ENCODE peak calls at places on chromosomes 3 and 15, in nine cellular contexts. One of them, this sample, is unnamed.

GRCh38 chr3:64650096-64650622 is 37.6 kb downstream of the ADAMTS9 start:
- DNase-seq in HepG2: no peak
- DNase-seq in GM06990: no peak
- DNase-seq in brain microvascular endothelial cell: no peak
- DNase-seq in activated CD8-positive, alpha-beta T cell treated with anti-CD3 and anti-CD28 coated beads for 36 hours: no peak
- DNase-seq in Caco-2: no peak
- DNase-seq in glutamatergic neuron: no peak
- DNase-seq in Peyer's patch: no peak
- DNase-seq in NB4: no peak
- DNase-seq in this sample: no peak

GRCh38 chr3:78632925-78633324 is 1134.9 kb downstream of the ROBO1 start:
- DNase-seq in HepG2: no peak
- DNase-seq in GM06990: no peak
- DNase-seq in brain microvascular endothelial cell: no peak
- DNase-seq in activated CD8-positive, alpha-beta T cell treated with anti-CD3 and anti-CD28 coated beads for 36 hours: no peak
- DNase-seq in Caco-2: no peak
- DNase-seq in glutamatergic neuron: no peak
- DNase-seq in Peyer's patch: no peak
- DNase-seq in NB4: no peak
- DNase-seq in this sample: no peak

GRCh38 chr3:41050149-41050548 is 149.2 kb upstream of the CTNNB1 start:
- DNase-seq in HepG2: no peak
- DNase-seq in GM06990: no peak
- DNase-seq in brain microvascular endothelial cell: no peak
- DNase-seq in activated CD8-positive, alpha-beta T cell treated with anti-CD3 and anti-CD28 coated beads for 36 hours: no peak
- DNase-seq in Caco-2: no peak
- DNase-seq in glutamatergic neuron: no peak
- DNase-seq in Peyer's patch: no peak
- DNase-seq in NB4: no peak
- DNase-seq in this sample: no peak

GRCh38 chr3:127286571-127287140 is 1.2 kb downstream of the PRR20G start:
- DNase-seq in HepG2: no peak
- DNase-seq in GM06990: no peak
- DNase-seq in brain microvascular endothelial cell: peak; percentile 12
- DNase-seq in activated CD8-positive, alpha-beta T cell treated with anti-CD3 and anti-CD28 coated beads for 36 hours: no peak
- DNase-seq in Caco-2: no peak
- DNase-seq in glutamatergic neuron: no peak
- DNase-seq in Peyer's patch: no peak
- DNase-seq in NB4: no peak
- DNase-seq in this sample: no peak

GRCh38 chr3:113439576-113439975 is 1.7 kb downstream of the CFAP44 start:
- DNase-seq in HepG2: no peak
- DNase-seq in GM06990: no peak
- DNase-seq in brain microvascular endothelial cell: no peak
- DNase-seq in activated CD8-positive, alpha-beta T cell treated with anti-CD3 and anti-CD28 coated beads for 36 hours: no peak
- DNase-seq in Caco-2: no peak
- DNase-seq in glutamatergic neuron: no peak
- DNase-seq in Peyer's patch: no peak
- DNase-seq in NB4: no peak
- DNase-seq in this sample: no peak

GRCh38 chr3:159451067-159451466 is 537.6 kb upstream of the IL12A start:
- DNase-seq in HepG2: peak; percentile 1
- DNase-seq in GM06990: no peak
- DNase-seq in brain microvascular endothelial cell: no peak
- DNase-seq in activated CD8-positive, alpha-beta T cell treated with anti-CD3 and anti-CD28 coated beads for 36 hours: no peak
- DNase-seq in Caco-2: no peak
- DNase-seq in glutamatergic neuron: no peak
- DNase-seq in Peyer's patch: no peak
- DNase-seq in NB4: no peak
- DNase-seq in this sample: no peak

GRCh38 chr3:27429909-27430308 is 54.3 kb downstream of the SLC4A7 start:
- DNase-seq in HepG2: no peak
- DNase-seq in GM06990: no peak
- DNase-seq in brain microvascular endothelial cell: no peak
- DNase-seq in activated CD8-positive, alpha-beta T cell treated with anti-CD3 and anti-CD28 coated beads for 36 hours: no peak
- DNase-seq in Caco-2: no peak
- DNase-seq in glutamatergic neuron: no peak
- DNase-seq in Peyer's patch: no peak
- DNase-seq in NB4: no peak
- DNase-seq in this sample: no peak

GRCh38 chr3:10570196-10570946 is 65.0 kb upstream of the ATP2B2 start:
- DNase-seq in HepG2: no peak
- DNase-seq in GM06990: no peak
- DNase-seq in brain microvascular endothelial cell: no peak
- DNase-seq in activated CD8-positive, alpha-beta T cell treated with anti-CD3 and anti-CD28 coated beads for 36 hours: no peak
- DNase-seq in Caco-2: no peak
- DNase-seq in glutamatergic neuron: no peak
- DNase-seq in Peyer's patch: no peak
- DNase-seq in NB4: no peak
- DNase-seq in this sample: no peak

GRCh38 chr3:114697441-114697840 is 403.6 kb downstream of the TIGIT start:
- DNase-seq in HepG2: peak; percentile 30
- DNase-seq in GM06990: no peak
- DNase-seq in brain microvascular endothelial cell: no peak
- DNase-seq in activated CD8-positive, alpha-beta T cell treated with anti-CD3 and anti-CD28 coated beads for 36 hours: no peak
- DNase-seq in Caco-2: no peak
- DNase-seq in glutamatergic neuron: no peak
- DNase-seq in Peyer's patch: no peak
- DNase-seq in NB4: peak; percentile 30
- DNase-seq in this sample: no peak

GRCh38 chr15:70879386-70879785 is 12.8 kb downstream of the THAP10 start:
- DNase-seq in HepG2: no peak
- DNase-seq in GM06990: no peak
- DNase-seq in brain microvascular endothelial cell: no peak
- DNase-seq in activated CD8-positive, alpha-beta T cell treated with anti-CD3 and anti-CD28 coated beads for 36 hours: no peak
- DNase-seq in Caco-2: no peak
- DNase-seq in glutamatergic neuron: no peak
- DNase-seq in Peyer's patch: no peak
- DNase-seq in NB4: peak; percentile 21
- DNase-seq in this sample: no peak

GRCh38 chr3:123066599-123066895 is 278 bp upstream of the PDIA5 start:
- DNase-seq in HepG2: no peak
- DNase-seq in GM06990: no peak
- DNase-seq in brain microvascular endothelial cell: no peak
- DNase-seq in activated CD8-positive, alpha-beta T cell treated with anti-CD3 and anti-CD28 coated beads for 36 hours: no peak
- DNase-seq in Caco-2: no peak
- DNase-seq in glutamatergic neuron: no peak
- DNase-seq in Peyer's patch: no peak
- DNase-seq in NB4: no peak
- DNase-seq in this sample: no peak

GRCh38 chr3:133572158-133573053 is 1.1 kb upstream of the CDV3 start:
- DNase-seq in HepG2: no peak
- DNase-seq in GM06990: peak; percentile 70
- DNase-seq in brain microvascular endothelial cell: no peak
- DNase-seq in activated CD8-positive, alpha-beta T cell treated with anti-CD3 and anti-CD28 coated beads for 36 hours: peak; percentile 26
- DNase-seq in Caco-2: no peak
- DNase-seq in glutamatergic neuron: no peak
- DNase-seq in Peyer's patch: no peak
- DNase-seq in NB4: peak; percentile 94
- DNase-seq in this sample: peak; percentile 47

GRCh38 chr15:68407141-68407885 is 24.6 kb downstream of the ITGA11 start:
- DNase-seq in HepG2: no peak
- DNase-seq in GM06990: no peak
- DNase-seq in brain microvascular endothelial cell: no peak
- DNase-seq in activated CD8-positive, alpha-beta T cell treated with anti-CD3 and anti-CD28 coated beads for 36 hours: no peak
- DNase-seq in Caco-2: no peak
- DNase-seq in glutamatergic neuron: no peak
- DNase-seq in Peyer's patch: no peak
- DNase-seq in NB4: no peak
- DNase-seq in this sample: no peak

DNA sequence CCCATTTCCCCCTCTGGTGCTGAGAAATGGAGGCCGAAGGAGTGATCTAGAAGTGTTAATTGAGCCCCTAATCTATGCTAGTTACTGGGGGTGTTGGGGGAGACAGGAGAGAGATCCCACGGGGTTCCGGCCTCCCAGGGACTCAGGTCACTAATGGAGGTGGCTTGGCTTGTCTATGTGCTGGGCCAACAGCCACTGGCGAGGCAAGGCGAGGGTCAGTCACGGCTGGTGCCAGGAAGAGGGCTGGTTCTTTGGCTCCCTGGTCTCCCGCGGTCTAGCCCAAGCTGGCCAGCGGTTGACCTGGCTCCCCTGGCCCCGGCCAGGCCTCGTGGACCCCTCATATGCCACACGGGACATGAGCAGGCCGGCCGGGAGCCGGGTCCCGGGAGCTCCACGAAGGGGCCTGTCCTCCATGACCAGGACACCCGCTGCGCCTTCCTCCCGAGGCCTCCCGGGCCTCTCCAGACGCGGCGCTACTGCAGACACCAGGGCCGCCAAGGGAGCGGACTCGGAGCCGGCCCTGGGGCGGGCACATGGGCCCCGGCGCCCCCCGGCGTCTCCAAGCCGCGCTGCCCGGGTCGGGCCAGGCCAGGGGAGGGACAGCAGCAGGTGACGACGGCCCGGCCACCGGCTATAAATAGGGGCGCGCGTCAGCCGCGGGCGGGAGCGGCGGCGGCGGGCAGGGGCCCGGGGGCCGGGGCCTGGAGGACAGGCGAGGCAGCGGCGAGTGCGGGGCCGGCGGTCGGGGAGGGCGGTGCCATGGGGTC is at the start of gene ALPK3:
- DNase-seq in HepG2: no peak
- DNase-seq in GM06990: no peak
- DNase-seq in brain microvascular endothelial cell: no peak
- DNase-seq in activated CD8-positive, alpha-beta T cell treated with anti-CD3 and anti-CD28 coated beads for 36 hours: no peak
- DNase-seq in Caco-2: no peak
- DNase-seq in glutamatergic neuron: peak; percentile 46
- DNase-seq in Peyer's patch: no peak
- DNase-seq in NB4: no peak
- DNase-seq in this sample: no peak
- TF ChIP-seq CTCF in HepG2: no peak
- TF ChIP-seq CTCF in GM06990: no peak
- TF ChIP-seq CTCF in brain microvascular endothelial cell: peak; percentile 14
- TF ChIP-seq CTCF in activated CD8-positive, alpha-beta T cell treated with anti-CD3 and anti-CD28 coated beads for 36 hours: no peak
- TF ChIP-seq CTCF in Caco-2: no peak
- TF ChIP-seq CTCF in glutamatergic neuron: no peak
- TF ChIP-seq CTCF in Peyer's patch: no peak
- TF ChIP-seq CTCF in NB4: no peak
- TF ChIP-seq CTCF in this sample: no peak

DNA sequence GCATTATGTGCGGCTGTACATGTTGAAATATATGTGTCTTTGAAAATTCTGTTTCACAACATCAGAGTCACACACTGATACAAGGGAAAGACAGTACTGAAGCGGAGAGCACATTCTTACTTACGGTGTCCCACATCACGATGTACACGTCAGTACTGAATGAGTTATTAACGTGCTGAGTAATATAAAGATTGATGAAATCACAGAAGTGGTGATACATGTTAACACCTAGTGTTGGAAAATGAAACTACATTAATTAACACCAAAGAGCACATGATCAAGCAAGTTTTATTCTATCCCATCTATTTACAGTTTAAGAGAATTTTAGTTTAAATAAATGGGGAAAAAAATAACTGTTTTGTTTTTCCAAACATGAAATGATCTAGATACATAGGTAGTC is 15.6 kb downstream of the EOGT start:
- DNase-seq in HepG2: no peak
- DNase-seq in GM06990: no peak
- DNase-seq in brain microvascular endothelial cell: no peak
- DNase-seq in activated CD8-positive, alpha-beta T cell treated with anti-CD3 and anti-CD28 coated beads for 36 hours: no peak
- DNase-seq in Caco-2: no peak
- DNase-seq in glutamatergic neuron: no peak
- DNase-seq in Peyer's patch: no peak
- DNase-seq in NB4: no peak
- DNase-seq in this sample: no peak
- TF ChIP-seq CTCF in HepG2: no peak
- TF ChIP-seq CTCF in GM06990: no peak
- TF ChIP-seq CTCF in brain microvascular endothelial cell: no peak
- TF ChIP-seq CTCF in activated CD8-positive, alpha-beta T cell treated with anti-CD3 and anti-CD28 coated beads for 36 hours: no peak
- TF ChIP-seq CTCF in Caco-2: no peak
- TF ChIP-seq CTCF in glutamatergic neuron: peak; percentile 58
- TF ChIP-seq CTCF in Peyer's patch: no peak
- TF ChIP-seq CTCF in NB4: no peak
- TF ChIP-seq CTCF in this sample: no peak

GRCh38 chr15:76286231-76286879 is 24.9 kb downstream of the ETFA start:
- DNase-seq in HepG2: no peak
- DNase-seq in GM06990: no peak
- DNase-seq in brain microvascular endothelial cell: no peak
- DNase-seq in activated CD8-positive, alpha-beta T cell treated with anti-CD3 and anti-CD28 coated beads for 36 hours: peak; percentile 36
- DNase-seq in Caco-2: no peak
- DNase-seq in glutamatergic neuron: no peak
- DNase-seq in Peyer's patch: no peak
- DNase-seq in NB4: no peak
- DNase-seq in this sample: peak; percentile 62

GRCh38 chr15:76289582-76289981 is 21.7 kb downstream of the ETFA start:
- DNase-seq in HepG2: no peak
- DNase-seq in GM06990: no peak
- DNase-seq in brain microvascular endothelial cell: no peak
- DNase-seq in activated CD8-positive, alpha-beta T cell treated with anti-CD3 and anti-CD28 coated beads for 36 hours: no peak
- DNase-seq in Caco-2: no peak
- DNase-seq in glutamatergic neuron: no peak
- DNase-seq in Peyer's patch: no peak
- DNase-seq in NB4: no peak
- DNase-seq in this sample: no peak

GRCh38 chr15:76282451-76282850 is 28.8 kb downstream of the ETFA start:
- DNase-seq in HepG2: no peak
- DNase-seq in GM06990: no peak
- DNase-seq in brain microvascular endothelial cell: no peak
- DNase-seq in activated CD8-positive, alpha-beta T cell treated with anti-CD3 and anti-CD28 coated beads for 36 hours: no peak
- DNase-seq in Caco-2: no peak
- DNase-seq in glutamatergic neuron: no peak
- DNase-seq in Peyer's patch: no peak
- DNase-seq in NB4: no peak
- DNase-seq in this sample: no peak

DNA sequence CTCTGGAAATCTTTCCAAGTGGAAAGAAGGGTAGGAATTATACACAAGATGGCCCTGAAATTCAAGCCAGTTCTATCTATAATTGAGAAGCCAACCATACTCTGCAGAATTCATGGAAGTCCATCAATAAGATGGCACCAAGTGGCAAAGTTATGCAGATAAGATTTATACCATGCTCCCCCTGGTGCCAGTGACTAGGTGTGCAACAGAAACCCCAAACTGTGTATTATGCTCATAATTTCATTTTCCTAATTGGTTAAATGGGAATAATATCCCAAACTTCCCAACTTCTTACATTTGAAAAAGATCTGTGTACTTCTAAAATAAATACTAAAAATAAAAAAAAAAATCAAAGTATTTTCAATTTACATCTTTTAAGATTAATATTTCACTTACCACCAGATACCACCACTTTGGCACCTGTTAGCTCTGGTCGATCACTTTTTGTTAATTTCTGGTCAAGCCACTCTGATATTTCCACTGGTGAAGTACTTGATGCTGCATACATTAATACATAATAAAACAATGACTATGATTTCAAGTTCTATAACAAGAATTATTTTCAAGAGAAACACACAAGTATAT is 25.9 kb downstream of the ETFA start:
- DNase-seq in HepG2: peak; percentile 4
- DNase-seq in GM06990: no peak
- DNase-seq in brain microvascular endothelial cell: peak; percentile 4
- DNase-seq in activated CD8-positive, alpha-beta T cell treated with anti-CD3 and anti-CD28 coated beads for 36 hours: peak; percentile 7
- DNase-seq in Caco-2: peak; percentile 12
- DNase-seq in glutamatergic neuron: no peak
- DNase-seq in Peyer's patch: no peak
- DNase-seq in NB4: peak; percentile 23
- DNase-seq in this sample: peak; percentile 30
- TF ChIP-seq CTCF in HepG2: peak; percentile 33
- TF ChIP-seq CTCF in GM06990: peak; percentile 53
- TF ChIP-seq CTCF in brain microvascular endothelial cell: peak; percentile 71
- TF ChIP-seq CTCF in activated CD8-positive, alpha-beta T cell treated with anti-CD3 and anti-CD28 coated beads for 36 hours: peak; percentile 36
- TF ChIP-seq CTCF in Caco-2: peak; percentile 47
- TF ChIP-seq CTCF in glutamatergic neuron: peak; percentile 45
- TF ChIP-seq CTCF in Peyer's patch: peak; percentile 37
- TF ChIP-seq CTCF in NB4: peak; percentile 38
- TF ChIP-seq CTCF in this sample: peak; percentile 46

GRCh38 chr3:52456800-52457183 is 1.4 kb downstream of the NISCH start:
- DNase-seq in HepG2: no peak
- DNase-seq in GM06990: no peak
- DNase-seq in brain microvascular endothelial cell: no peak
- DNase-seq in activated CD8-positive, alpha-beta T cell treated with anti-CD3 and anti-CD28 coated beads for 36 hours: no peak
- DNase-seq in Caco-2: no peak
- DNase-seq in glutamatergic neuron: no peak
- DNase-seq in Peyer's patch: no peak
- DNase-seq in NB4: no peak
- DNase-seq in this sample: no peak
- TF ChIP-seq CTCF in HepG2: no peak
- TF ChIP-seq CTCF in GM06990: no peak
- TF ChIP-seq CTCF in brain microvascular endothelial cell: no peak
- TF ChIP-seq CTCF in activated CD8-positive, alpha-beta T cell treated with anti-CD3 and anti-CD28 coated beads for 36 hours: no peak
- TF ChIP-seq CTCF in Caco-2: no peak
- TF ChIP-seq CTCF in glutamatergic neuron: no peak
- TF ChIP-seq CTCF in Peyer's patch: no peak
- TF ChIP-seq CTCF in NB4: no peak
- TF ChIP-seq CTCF in this sample: no peak